ENCODE peak calls at places on chromosomes 1 and 21, in five cellular contexts. P is A549, I is GM12865, Y is GM10248, Z is heart right ventricle. L is an unnamed sample.

GRCh38 chr1:44543816-44544185 is 130.5 kb downstream of the TMEM53 start:
- DNase-seq in P (no peak), I (no peak), Y (no peak), Z (no peak), L (no peak)

GRCh38 chr1:66250075-66250474 is 283.9 kb upstream of the SGIP1 start:
- DNase-seq in P (no peak), I (no peak), Y (no peak), Z (no peak), L (no peak)

GRCh38 chr1:184354719-184355118 is 32.1 kb upstream of the C1orf21 start:
- DNase-seq in P (no peak), I (no peak), Y (no peak), Z (no peak), L (no peak)

GRCh38 chr1:228866498-228866897 is 131.2 kb downstream of the RHOU start:
- DNase-seq in P (no peak), I (no peak), Y (no peak), Z (no peak), L (peak)

GRCh38 chr1:209926045-209926444 is 12.0 kb upstream of the SYT14 start:
- DNase-seq in P (no peak), I (no peak), Y (no peak), Z (no peak), L (peak)

GRCh38 chr1:99749948-99750347 is 16.5 kb downstream of the FRRS1 start:
- DNase-seq in P (no peak), I (peak), Y (peak), Z (no peak), L (no peak)

GRCh38 chr1:156499194-156499702 is 1.3 kb downstream of the MEF2D start:
- DNase-seq in P (no peak), I (no peak), Y (no peak), Z (no peak), L (no peak)

GRCh38 chr21:34724857-34725195 is 56.0 kb downstream of the CLIC6 start:
- DNase-seq in P (no peak), I (no peak), Y (no peak), Z (no peak), L (no peak)

GRCh38 chr21:38095220-38095619 is 161.6 kb upstream of the KCNJ15 start:
- DNase-seq in P (no peak), I (no peak), Y (no peak), Z (no peak), L (no peak)

GRCh38 chr1:163912491-163912890 is 590.7 kb downstream of the NUF2 start:
- DNase-seq in P (no peak), I (no peak), Y (no peak), Z (no peak), L (no peak)

DNA sequence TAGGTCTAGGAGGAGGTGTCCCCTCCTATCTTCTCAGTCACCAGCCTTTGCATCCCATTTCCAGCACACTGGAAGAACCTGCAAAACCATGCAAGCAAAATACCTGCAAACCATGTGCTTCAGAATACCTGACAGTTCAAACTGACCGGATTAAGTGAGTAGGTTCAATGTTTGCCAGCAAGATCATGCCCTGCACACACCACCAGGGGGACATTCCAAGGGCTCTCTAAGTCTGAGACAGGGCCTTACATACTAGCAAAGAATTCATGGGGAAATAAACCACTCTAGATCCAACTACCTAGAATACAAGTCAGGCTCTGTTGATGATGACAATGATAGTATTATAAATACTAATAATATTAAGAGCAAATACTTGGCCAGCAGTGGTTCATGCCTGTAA is 27.6 kb downstream of the INPP5B start:
- DNase-seq in P (no peak), I (peak), Y (no peak), Z (no peak), L (peak)
- TF ChIP-seq CTCF in P (peak), I (peak), Y (no peak), Z (no peak), L (peak)

DNA sequence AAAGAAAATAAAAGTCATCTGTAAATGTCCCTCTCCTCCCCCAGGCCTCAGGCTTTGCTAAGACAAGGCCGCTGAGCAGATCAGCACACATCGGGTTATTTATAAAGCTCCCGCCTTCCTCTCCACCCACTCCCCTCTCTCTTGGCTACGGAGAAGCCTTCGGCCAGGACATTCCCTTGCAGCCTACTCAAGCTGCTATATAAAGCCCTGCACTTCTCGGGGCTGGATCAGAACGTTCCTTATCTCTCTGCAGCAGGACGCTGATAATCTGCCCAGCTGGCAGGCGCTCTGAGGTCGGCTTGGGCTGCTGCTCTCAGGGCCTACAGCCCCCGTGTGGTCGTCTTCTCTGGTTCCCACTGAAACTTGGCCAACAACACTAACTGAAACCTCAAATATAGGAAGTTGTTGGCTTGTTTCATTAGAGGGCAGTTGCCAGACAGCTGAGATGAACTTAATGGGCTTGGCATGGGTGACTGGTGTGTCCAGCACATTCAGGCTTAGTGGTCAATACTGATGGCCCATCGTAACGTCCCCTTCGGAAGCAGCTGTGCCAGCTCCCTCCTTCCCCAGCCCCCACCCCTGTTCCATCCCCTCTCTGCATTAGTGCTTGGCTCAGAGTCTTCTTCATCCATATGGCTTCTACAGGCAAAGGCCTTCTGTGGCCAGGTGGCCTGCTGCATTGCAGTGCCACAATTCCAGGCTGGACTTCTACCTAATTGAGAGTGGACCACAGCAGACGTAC is 64.6 kb downstream of the IER5 start:
- DNase-seq in P (no peak), I (peak), Y (peak), Z (peak), L (peak)
- TF ChIP-seq CTCF in P (no peak), I (peak), Y (peak), Z (peak), L (peak)

GRCh38 chr1:2108213-2108876 is 58.1 kb downstream of the PRKCZ start:
- DNase-seq in P (peak), I (peak), Y (no peak), Z (no peak), L (no peak)
- TF ChIP-seq CTCF in P (no peak), I (no peak), Y (peak), Z (peak), L (peak)

GRCh38 chr1:83583351-83584014 is 415.4 kb downstream of the TTLL7 start:
- DNase-seq in P (no peak), I (peak), Y (no peak), Z (no peak), L (no peak)
- TF ChIP-seq CTCF in P (no peak), I (peak), Y (peak), Z (no peak), L (no peak)

GRCh38 chr1:8602471-8603219 is 214.8 kb downstream of the RERE start:
- DNase-seq in P (no peak), I (peak), Y (no peak), Z (no peak), L (no peak)
- TF ChIP-seq CTCF in P (no peak), I (peak), Y (no peak), Z (no peak), L (no peak)

GRCh38 chr21:36606292-36606982 is 92.5 kb upstream of the SIM2 start:
- DNase-seq in P (no peak), I (no peak), Y (no peak), Z (no peak), L (no peak)
- TF ChIP-seq CTCF in P (no peak), I (peak), Y (no peak), Z (no peak), L (no peak)

DNA sequence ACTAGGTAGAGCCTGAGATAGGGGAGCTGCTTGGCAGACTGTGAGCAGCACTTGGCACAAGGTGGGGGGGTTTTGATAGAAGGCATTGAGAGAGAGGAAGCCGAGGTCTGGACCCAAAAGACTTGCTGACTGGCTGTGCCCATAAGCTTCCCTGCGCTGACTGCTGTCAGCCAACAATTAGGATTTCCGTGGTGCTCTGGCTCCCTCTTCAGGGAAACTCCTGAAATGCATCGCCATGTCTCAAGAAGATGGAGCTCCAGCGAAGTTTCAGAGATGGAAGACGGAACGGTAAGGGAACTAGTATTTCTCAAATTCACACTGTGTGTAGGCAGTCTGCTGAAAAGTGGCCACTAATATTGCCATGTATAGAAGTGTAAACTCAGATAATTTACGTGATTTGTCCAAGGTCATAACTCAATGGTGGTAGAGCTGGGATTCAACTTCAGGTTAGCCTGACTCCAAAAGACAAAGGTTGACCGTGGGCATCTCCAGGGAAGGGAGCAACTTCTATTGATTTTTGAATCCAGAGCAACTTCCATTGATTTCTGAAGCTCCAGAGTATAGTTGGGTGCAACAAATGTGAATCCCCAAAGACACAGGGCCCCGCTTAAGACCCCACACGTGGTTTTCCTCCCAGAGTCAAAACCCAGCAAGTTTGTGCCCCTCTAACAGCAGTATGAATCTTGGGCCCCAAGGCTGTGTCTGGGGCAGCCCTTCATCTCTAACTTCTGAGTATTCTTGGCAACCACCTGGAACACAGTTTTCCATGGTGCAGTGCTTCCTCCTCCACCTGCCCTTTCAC is 44.5 kb upstream of the CRNN start:
- DNase-seq in P (peak), I (peak), Y (peak), Z (peak), L (peak)
- TF ChIP-seq CTCF in P (peak), I (peak), Y (peak), Z (peak), L (peak)

GRCh38 chr1:31715873-31716220 is 12.0 kb upstream of the COL16A1 start:
- DNase-seq in P (no peak), I (no peak), Y (no peak), Z (no peak), L (no peak)
- TF ChIP-seq CTCF in P (no peak), I (no peak), Y (no peak), Z (no peak), L (no peak)